ENCODE peak calls at places on chromosome 13, in six cellular contexts. T is mammary epithelial cell, S is HAP-1, E is upper lobe of left lung, I is BE2C, Z is Panc1. V is an unnamed sample.

GRCh38 chr13:24176351-24177101 is 16.0 kb downstream of the SPATA13 start:
- DNase-seq in Z (no peak), T (no peak), E (no peak), S (peak; percentile 50), I (no peak), V (peak; percentile 50)

GRCh38 chr13:31769581-31769980 is 30.3 kb downstream of the RXFP2 start:
- DNase-seq in T (no peak), S (no peak), E (no peak), I (no peak), Z (no peak), V (peak; percentile 37)

GRCh38 chr13:74206061-74206561 is 71.9 kb upstream of the KLF12 start:
- DNase-seq in T (peak; percentile 55), Z (no peak), S (peak; percentile 8), E (no peak), I (no peak), V (peak; percentile 96)

GRCh38 chr13:23347601-23348000 is 85.9 kb downstream of the SACS start:
- DNase-seq in Z (no peak), I (no peak), T (no peak), E (no peak), S (no peak), V (no peak)

GRCh38 chr13:73096173-73097117 is 37.6 kb downstream of the KLF5 start:
- DNase-seq in S (no peak), E (no peak), Z (no peak), T (peak; percentile 81), I (no peak), V (no peak)

GRCh38 chr13:40803316-40803715 is 13.9 kb downstream of the SLC25A15 start:
- DNase-seq in I (no peak), Z (no peak), T (no peak), S (no peak), E (no peak), V (no peak)

GRCh38 chr13:79541426-79542049 is 60.6 kb downstream of the NDFIP2 start:
- DNase-seq in S (peak; percentile 14), I (no peak), Z (peak; percentile 22), T (peak; percentile 42), E (no peak), V (peak; percentile 76)

GRCh38 chr13:48842316-48842715 is 133.4 kb upstream of the FNDC3A start:
- DNase-seq in E (no peak), I (no peak), T (no peak), Z (no peak), S (no peak), V (no peak)

GRCh38 chr13:41352935-41353801 is 42.1 kb downstream of the NAA16 start:
- DNase-seq in Z (peak; percentile 25), T (peak; percentile 56), I (no peak), S (peak; percentile 78), E (no peak), V (peak; percentile 33)

GRCh38 chr13:82606008-82606407 is 1276.3 kb downstream of the SLITRK1 start:
- DNase-seq in Z (no peak), T (no peak), S (no peak), I (no peak), E (no peak), V (no peak)

GRCh38 chr13:109209526-109209925 is 576.9 kb downstream of the IRS2 start:
- DNase-seq in S (no peak), I (no peak), Z (no peak), T (no peak), E (no peak), V (no peak)

GRCh38 chr13:51614350-51614786 is 30.1 kb downstream of the WDFY2 start:
- DNase-seq in Z (no peak), I (peak; percentile 82), E (no peak), T (no peak), S (no peak), V (no peak)

GRCh38 chr13:51777921-51778320 is 26.0 kb downstream of the DHRS12 start:
- DNase-seq in T (no peak), Z (no peak), E (no peak), S (no peak), I (no peak), V (no peak)

GRCh38 chr13:32164622-32165268 is 133.2 kb downstream of the FRY start:
- DNase-seq in Z (no peak), I (peak; percentile 73), E (peak; percentile 26), S (peak; percentile 76), T (no peak), V (peak; percentile 68)

GRCh38 chr13:50670272-50670671 is 173.2 kb downstream of the DLEU7 start:
- DNase-seq in S (no peak), E (no peak), I (no peak), T (no peak), Z (no peak), V (no peak)

GRCh38 chr13:33879044-33879596 is 61.2 kb downstream of the RFC3 start:
- DNase-seq in E (no peak), Z (no peak), I (no peak), T (no peak), S (no peak), V (no peak)

GRCh38 chr13:78121459-78122348 is 203.1 kb upstream of the EDNRB start:
- DNase-seq in T (peak; percentile 21), Z (no peak), I (peak; percentile 37), S (peak; percentile 56), E (peak; percentile 42), V (peak; percentile 49)

GRCh38 chr13:102651392-102651791 is 43.5 kb downstream of the METTL21C start:
- DNase-seq in Z (no peak), T (peak; percentile 5), E (no peak), I (no peak), S (no peak), V (peak; percentile 32)

GRCh38 chr13:47875206-47875605 is 125.9 kb downstream of the SUCLA2 start:
- DNase-seq in I (no peak), T (no peak), Z (no peak), E (no peak), S (no peak), V (no peak)

GRCh38 chr13:86051134-86052103 is 252.2 kb upstream of the SLITRK6 start:
- DNase-seq in T (peak; percentile 21), I (no peak), Z (no peak), E (no peak), S (no peak), V (no peak)

DNA sequence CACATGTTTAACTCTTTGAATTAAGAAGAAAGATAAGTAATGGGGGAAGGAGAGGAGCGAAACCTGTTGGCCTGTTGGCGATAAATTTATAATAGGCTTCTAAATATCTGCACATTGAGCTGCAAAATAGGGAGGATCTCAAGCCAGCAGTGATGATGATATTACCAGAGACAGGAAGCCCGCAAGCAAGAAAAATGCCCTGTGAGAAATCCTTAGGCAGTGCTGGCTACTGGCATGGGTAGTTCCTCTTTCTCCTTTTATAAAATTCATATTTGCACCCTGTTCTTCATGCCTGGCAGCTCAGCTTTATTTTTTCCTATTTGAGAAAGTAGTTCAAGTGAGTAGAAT is 858 bp upstream of the USP12 start:
- DNase-seq in S (no peak), I (no peak), E (no peak), T (no peak), Z (no peak), V (peak; percentile 55)
- H3K4me1 ChIP-seq in S (peaks cover 22% of the 10 kb centered on the region), I (no peaks in the 10 kb centered on the region), E (peaks cover 27% of the 10 kb centered on the region), T (peaks cover 15% of the 10 kb centered on the region), Z (peaks cover 26% of the 10 kb centered on the region), V (peaks cover 7% of the 10 kb centered on the region)

DNA sequence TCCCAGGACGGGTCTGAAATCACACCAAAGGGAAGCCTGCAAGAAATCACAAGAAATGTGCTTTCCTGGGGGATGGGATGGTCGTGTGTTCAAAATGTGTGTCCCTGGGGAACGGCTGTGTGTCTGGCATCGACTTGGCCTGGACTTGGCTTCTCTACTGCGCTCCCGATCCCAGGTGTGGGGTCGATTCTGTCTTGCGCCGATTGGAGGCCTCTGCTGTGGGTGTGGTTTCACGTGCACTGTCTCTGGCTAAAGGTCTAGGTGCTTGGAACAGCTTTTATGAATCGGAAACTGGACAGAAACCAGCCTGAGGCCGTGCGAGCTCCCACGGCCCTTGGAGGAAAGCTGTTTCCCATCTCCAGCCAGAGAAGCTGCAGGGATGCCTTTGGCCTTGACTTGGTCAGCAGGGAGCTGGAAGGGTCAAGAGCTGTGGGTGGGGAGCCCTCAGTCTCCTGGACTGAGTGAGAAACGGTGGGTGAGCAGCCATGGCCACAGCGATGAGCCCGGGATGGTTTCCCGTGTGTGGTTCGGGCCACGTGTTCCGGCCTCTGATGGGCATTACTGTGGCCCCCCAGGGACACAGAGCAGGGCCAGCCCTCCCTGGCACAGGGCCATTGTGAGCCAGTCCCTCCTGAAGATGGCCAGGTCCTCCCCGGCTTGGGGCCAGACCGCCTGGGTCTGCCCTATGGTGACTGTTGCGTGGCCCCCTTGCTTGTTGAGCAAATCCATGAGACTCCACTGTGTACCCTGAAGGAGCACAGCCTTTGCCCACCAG is 29.7 kb downstream of the MCF2L start:
- DNase-seq in T (no peak), I (no peak), E (no peak), S (no peak), Z (no peak), V (no peak)
- H3K4me1 ChIP-seq in T (no peaks in the 10 kb centered on the region), I (peaks cover 17% of the 10 kb centered on the region), E (peaks cover 19% of the 10 kb centered on the region), S (no peaks in the 10 kb centered on the region), Z (no peaks in the 10 kb centered on the region), V (no peaks in the 10 kb centered on the region)

DNA sequence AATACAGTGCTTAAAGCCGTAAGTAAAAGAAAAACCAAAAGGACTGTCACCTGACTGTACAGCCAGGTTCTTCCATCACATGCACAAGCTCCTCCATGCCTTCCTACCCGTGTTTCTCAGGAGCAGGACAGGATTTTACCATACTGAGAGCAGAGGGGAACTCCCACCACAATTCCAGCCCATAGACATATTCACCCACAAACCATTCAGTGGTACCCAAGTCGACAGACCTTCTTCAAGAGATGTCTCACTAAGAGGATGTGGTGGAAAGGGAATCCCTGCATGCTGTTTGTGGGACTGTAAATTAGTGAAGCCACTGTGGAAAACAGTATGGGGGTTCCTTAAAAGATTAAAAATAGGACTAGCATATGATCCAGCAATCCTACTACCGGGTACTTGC is 66.9 kb upstream of the DOCK9 start:
- DNase-seq in I (no peak), S (no peak), Z (no peak), E (no peak), T (no peak), V (no peak)
- H3K4me1 ChIP-seq in I (no peaks in the 10 kb centered on the region), S (peaks cover 16% of the 10 kb centered on the region), Z (no peaks in the 10 kb centered on the region), E (peaks cover 26% of the 10 kb centered on the region), T (peaks cover 31% of the 10 kb centered on the region), V (peaks cover 5% of the 10 kb centered on the region)

DNA sequence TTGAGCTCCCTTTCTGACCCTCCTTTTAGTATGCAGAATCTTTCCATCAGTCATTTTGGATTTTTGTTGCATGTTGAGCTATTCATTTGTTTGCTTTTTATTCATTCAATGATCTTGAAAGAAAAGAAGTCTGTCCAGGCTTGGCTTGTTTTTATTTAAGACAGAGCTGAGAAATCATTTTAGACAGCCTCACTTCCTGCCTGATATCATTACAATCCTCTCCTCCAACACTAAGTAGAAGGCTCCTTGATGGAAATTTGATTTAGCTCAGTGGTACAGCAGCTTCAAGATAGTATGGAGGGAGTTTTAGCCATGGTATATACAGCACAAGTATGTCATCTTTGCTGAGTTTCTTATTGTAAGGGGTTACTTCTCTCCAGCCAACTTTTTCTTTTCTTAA is 28.4 kb downstream of the MBNL2 start:
- DNase-seq in T (no peak), I (no peak), S (no peak), E (no peak), Z (no peak), V (no peak)
- H3K4me1 ChIP-seq in T (peaks cover 41% of the 10 kb centered on the region), I (peaks cover 25% of the 10 kb centered on the region), S (peaks cover 27% of the 10 kb centered on the region), E (peaks cover 35% of the 10 kb centered on the region), Z (peaks cover 85% of the 10 kb centered on the region), V (peaks cover 12% of the 10 kb centered on the region)